ENCODE peak calls at places on chromosome 7, in four cellular contexts. S is mesenchymal stem cell, R is neuronal stem cell, Q is IMR-90. T is an unnamed sample.

GRCh38 chr7:108134486-108134885 is 4.3 kb upstream of the LAMB4 start:
- DNase-seq in R (no peak), S (no peak), Q (no peak), T (no peak)

GRCh38 chr7:3301831-3302618 is 973 bp downstream of the SDK1 start:
- DNase-seq in Q (peak), R (peak), S (peak), T (peak)

GRCh38 chr7:152759655-152760383 is at the start of gene ACTR3B:
- DNase-seq in Q (peak), S (peak), R (peak), T (peak)

GRCh38 chr7:11648104-11648503 is 183.9 kb downstream of the THSD7A start:
- DNase-seq in S (no peak), R (no peak), Q (no peak), T (no peak)

GRCh38 chr7:21305455-21306235 is 122.2 kb upstream of the SP4 start:
- DNase-seq in Q (no peak), S (no peak), R (no peak), T (no peak)

GRCh38 chr7:74523015-74523414 is 69.3 kb downstream of the GTF2IRD1 start:
- DNase-seq in Q (no peak), S (no peak), R (no peak), T (no peak)

GRCh38 chr7:50356212-50356944 is 51.9 kb downstream of the IKZF1 start:
- DNase-seq in S (no peak), R (no peak), Q (no peak), T (no peak)

GRCh38 chr7:39721345-39721744 is 98.0 kb downstream of the RALA start:
- DNase-seq in R (no peak), Q (no peak), S (no peak), T (no peak)

GRCh38 chr7:26343320-26343832 is 51.7 kb downstream of the SNX10 start:
- DNase-seq in R (no peak), S (no peak), Q (no peak), T (no peak)

GRCh38 chr7:132400667-132401142 is 175.6 kb downstream of the PLXNA4 start:
- DNase-seq in R (no peak), S (no peak), Q (no peak), T (no peak)

GRCh38 chr7:40824461-40824860 is 689.7 kb downstream of the SUGCT start:
- DNase-seq in R (no peak), Q (peak), S (no peak), T (no peak)

GRCh38 chr7:139457153-139457946 is 26.1 kb downstream of the KLRG2 start:
- DNase-seq in Q (peak), R (no peak), S (peak), T (no peak)

GRCh38 chr7:41189866-41190265 is 513.0 kb downstream of the INHBA start:
- DNase-seq in S (peak), Q (peak), R (no peak), T (no peak)

GRCh38 chr7:131945948-131946525 is 389.6 kb upstream of the PODXL start:
- DNase-seq in R (no peak), S (no peak), Q (no peak), T (no peak)

GRCh38 chr7:68547794-68548193 is 1050.5 kb upstream of the AUTS2 start:
- DNase-seq in Q (no peak), R (no peak), S (peak), T (no peak)

GRCh38 chr7:106448346-106448991 is 163.7 kb upstream of the NAMPT start:
- DNase-seq in R (no peak), S (no peak), Q (no peak), T (no peak)

GRCh38 chr7:103811997-103812396 is 177.5 kb downstream of the RELN start:
- DNase-seq in R (no peak), S (no peak), Q (no peak), T (no peak)

GRCh38 chr7:39353615-39354376 is 212.4 kb upstream of the YAE1 start:
- DNase-seq in R (peak), S (peak), Q (no peak), T (peak)

DNA sequence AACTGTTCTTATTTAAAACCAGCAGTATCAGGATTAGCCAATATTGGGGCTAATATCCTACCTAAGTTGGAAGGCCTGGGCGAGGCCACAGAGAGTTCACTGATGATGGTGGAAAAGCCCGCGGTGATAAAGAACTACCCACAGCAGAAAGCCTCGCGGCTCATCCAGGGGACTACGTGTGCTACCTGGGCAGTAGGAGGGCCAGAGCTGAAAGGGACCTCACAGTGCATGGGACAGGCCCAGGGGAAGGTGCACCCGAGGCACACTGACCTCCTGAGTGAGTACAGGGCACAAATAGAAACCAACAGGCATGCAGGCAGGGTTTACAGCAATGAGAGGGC is 1.4 kb downstream of the WDR86 start:
- DNase-seq in Q (no peak), R (no peak), S (no peak), T (no peak)
- H2BK15ac ChIP-seq in Q (no peak), R (peak), S (no peak), T (no peak)

GRCh38 chr7:136389933-136390332 is 412.8 kb upstream of the MTPN start:
- DNase-seq in Q (no peak), S (peak), R (no peak), T (no peak)

GRCh38 chr7:136386876-136387275 is 409.7 kb upstream of the MTPN start:
- DNase-seq in S (no peak), R (no peak), Q (no peak), T (no peak)

DNA sequence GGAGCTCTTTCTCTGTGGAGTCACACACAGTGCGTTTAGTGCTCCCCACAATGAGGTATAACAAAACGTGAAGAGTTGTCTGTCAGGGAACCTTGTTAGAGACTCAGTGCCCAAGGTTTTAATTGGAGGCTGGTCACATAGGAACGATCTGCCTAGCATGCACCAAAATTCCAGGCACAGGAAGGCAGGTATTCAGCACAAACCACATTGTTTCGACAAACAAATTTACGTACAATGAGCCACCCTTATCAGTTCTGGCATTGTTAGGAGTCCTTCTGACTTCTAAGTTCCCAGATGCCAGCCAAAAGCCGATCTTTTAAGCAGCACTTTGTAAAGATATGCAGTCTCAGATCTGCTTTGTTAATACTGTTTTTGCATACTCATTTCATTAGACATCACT is 414.2 kb upstream of the MTPN start:
- DNase-seq in R (no peak), Q (no peak), S (no peak), T (no peak)
- H2BK15ac ChIP-seq in R (no peak), Q (no peak), S (no peak), T (no peak)

DNA sequence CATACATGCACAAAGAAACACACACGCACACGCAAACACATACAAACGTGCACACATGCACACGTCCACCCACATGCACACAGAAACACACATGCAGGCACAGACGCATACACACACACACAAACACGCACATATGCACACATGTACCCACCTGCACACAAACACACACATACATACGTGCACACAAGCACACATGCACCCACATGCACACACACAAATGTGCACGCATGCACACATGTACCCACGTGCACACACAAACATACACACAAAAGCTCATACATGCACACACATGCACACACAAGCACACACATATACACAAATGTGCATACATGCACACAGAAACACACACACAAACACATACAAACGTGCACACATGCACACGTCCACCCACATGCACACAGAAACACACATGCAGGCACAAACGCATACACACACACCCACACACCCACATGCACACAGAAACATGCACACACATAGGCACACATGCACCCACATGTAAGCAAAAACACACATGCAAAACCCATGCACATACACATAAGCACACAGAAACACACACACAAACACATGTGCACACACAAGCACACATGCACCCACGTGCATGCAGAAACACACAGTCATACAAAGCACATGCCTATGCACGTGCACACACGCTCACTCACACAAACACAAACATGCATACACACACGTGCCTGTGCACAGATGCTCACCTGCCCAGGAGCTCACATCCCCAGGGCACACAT is 44.8 kb downstream of the FOXL3 start:
- DNase-seq in R (no peak), Q (no peak), S (no peak), T (no peak)
- H2BK15ac ChIP-seq in R (no peak), Q (no peak), S (no peak), T (no peak)

GRCh38 chr7:7815395-7815794 is 97.0 kb upstream of the RPA3 start:
- DNase-seq in R (no peak), S (no peak), Q (no peak), T (no peak)

GRCh38 chr7:7816816-7817536 is 98.6 kb upstream of the RPA3 start:
- DNase-seq in S (peak), Q (no peak), R (no peak), T (no peak)

GRCh38 chr7:7819442-7820247 is 101.2 kb upstream of the RPA3 start:
- DNase-seq in Q (no peak), S (no peak), R (no peak), T (no peak)

GRCh38 chr7:7817748-7818147 is 99.3 kb upstream of the RPA3 start:
- DNase-seq in R (no peak), Q (no peak), S (no peak), T (no peak)

GRCh38 chr7:7816084-7816483 is 97.7 kb upstream of the RPA3 start:
- DNase-seq in Q (no peak), R (no peak), S (no peak), T (no peak)
- H2BK15ac ChIP-seq in Q (no peak), R (no peak), S (no peak), T (no peak)

GRCh38 chr7:18679261-18679660 is 183.7 kb downstream of the HDAC9 start:
- DNase-seq in S (no peak), R (no peak), Q (no peak), T (no peak)

GRCh38 chr7:18684899-18685298 is 189.3 kb downstream of the HDAC9 start:
- DNase-seq in R (no peak), Q (no peak), S (peak), T (no peak)

GRCh38 chr7:18675579-18675978 is 180.0 kb downstream of the HDAC9 start:
- DNase-seq in R (no peak), S (no peak), Q (no peak), T (no peak)

GRCh38 chr7:18685961-18686360 is 190.4 kb downstream of the HDAC9 start:
- DNase-seq in R (no peak), Q (peak), S (peak), T (no peak)

DNA sequence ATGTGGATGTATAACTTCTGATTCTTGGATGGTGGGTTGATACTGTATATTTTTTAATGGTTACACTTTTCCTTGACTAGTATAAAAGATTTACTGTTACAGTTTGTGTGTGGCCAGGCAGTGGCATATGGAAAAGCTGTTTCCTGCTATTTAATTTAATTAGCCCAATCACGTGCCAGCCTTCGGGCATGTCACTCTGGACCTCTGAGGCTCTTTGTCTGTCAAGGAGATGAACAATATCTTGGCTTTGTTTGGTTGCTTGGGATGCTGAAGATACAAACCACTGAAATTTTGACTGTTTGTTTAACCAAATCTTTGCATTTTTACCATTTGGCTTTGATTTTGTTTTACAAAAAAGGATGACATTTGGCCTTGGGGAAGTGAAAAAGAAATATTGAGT is 185.0 kb downstream of the HDAC9 start:
- DNase-seq in S (no peak), Q (no peak), R (no peak), T (no peak)
- H2BK15ac ChIP-seq in S (no peak), Q (no peak), R (no peak), T (no peak)

GRCh38 chr7:158706273-158706704 is 1.7 kb upstream of the NCAPG2 start:
- DNase-seq in S (no peak), R (no peak), Q (no peak), T (no peak)

GRCh38 chr7:158707610-158708009 is 3.0 kb upstream of the NCAPG2 start:
- DNase-seq in S (peak), R (no peak), Q (no peak), T (no peak)

GRCh38 chr7:158704524-158705233 is at the start of gene NCAPG2:
- DNase-seq in Q (peak), R (peak), S (peak), T (peak)

GRCh38 chr7:158705234-158705890 is 758 bp upstream of the NCAPG2 start:
- DNase-seq in Q (no peak), R (no peak), S (peak), T (no peak)

GRCh38 chr7:158706710-158707590 is 2.3 kb upstream of the NCAPG2 start:
- DNase-seq in S (no peak), Q (no peak), R (no peak), T (no peak)
- H2BK15ac ChIP-seq in S (no peak), Q (no peak), R (no peak), T (no peak)

GRCh38 chr7:28124413-28124812 is 56.2 kb downstream of the JAZF1 start:
- DNase-seq in S (no peak), R (no peak), Q (no peak), T (no peak)

GRCh38 chr7:28125381-28126046 is 55.1 kb downstream of the JAZF1 start:
- DNase-seq in R (no peak), S (no peak), Q (no peak), T (no peak)

GRCh38 chr7:28126047-28127041 is 54.3 kb downstream of the JAZF1 start:
- DNase-seq in Q (no peak), R (no peak), S (no peak), T (no peak)

GRCh38 chr7:28130277-28130676 is 50.3 kb downstream of the JAZF1 start:
- DNase-seq in S (peak), Q (peak), R (no peak), T (no peak)

GRCh38 chr7:28128608-28129007 is 52.0 kb downstream of the JAZF1 start:
- DNase-seq in Q (no peak), S (no peak), R (no peak), T (no peak)
- H2BK15ac ChIP-seq in Q (no peak), S (no peak), R (no peak), T (no peak)

GRCh38 chr7:158596745-158597144 is 9.1 kb upstream of the PTPRN2 start:
- DNase-seq in S (no peak), R (no peak), Q (no peak), T (no peak)
- H2BK15ac ChIP-seq in S (no peak), R (no peak), Q (no peak), T (no peak)

DNA sequence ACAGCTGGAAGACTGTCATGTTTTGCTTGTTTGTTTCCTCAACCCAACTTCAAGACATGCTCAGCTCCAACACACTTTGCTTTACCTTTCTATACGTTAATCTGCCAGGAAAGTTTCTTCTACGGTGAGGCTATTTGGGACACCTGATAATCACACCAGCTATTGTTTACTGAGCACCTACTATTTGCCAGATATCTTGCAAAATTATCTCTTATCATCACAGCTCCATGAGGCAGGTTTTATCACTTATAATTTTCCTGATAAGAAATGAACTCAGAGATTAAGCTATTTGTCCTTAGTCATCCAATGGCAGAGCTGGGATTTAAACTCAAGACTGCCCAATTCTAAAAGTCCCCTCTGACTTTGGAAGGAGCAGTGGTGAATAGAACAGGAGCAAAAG is 117.4 kb downstream of the CREB5 start:
- DNase-seq in R (no peak), Q (no peak), S (no peak), T (no peak)
- H2BK15ac ChIP-seq in R (no peak), Q (no peak), S (no peak), T (no peak)

GRCh38 chr7:43589728-43590127 is 6.8 kb downstream of the STK17A start:
- DNase-seq in R (no peak), S (no peak), Q (no peak), T (no peak)

GRCh38 chr7:43592321-43592720 is 9.4 kb downstream of the STK17A start:
- DNase-seq in R (no peak), S (no peak), Q (no peak), T (no peak)

GRCh38 chr7:43591551-43592180 is 8.8 kb downstream of the STK17A start:
- DNase-seq in S (peak), R (no peak), Q (peak), T (no peak)

GRCh38 chr7:43589133-43589478 is 6.2 kb downstream of the STK17A start:
- DNase-seq in Q (no peak), S (no peak), R (no peak), T (no peak)

DNA sequence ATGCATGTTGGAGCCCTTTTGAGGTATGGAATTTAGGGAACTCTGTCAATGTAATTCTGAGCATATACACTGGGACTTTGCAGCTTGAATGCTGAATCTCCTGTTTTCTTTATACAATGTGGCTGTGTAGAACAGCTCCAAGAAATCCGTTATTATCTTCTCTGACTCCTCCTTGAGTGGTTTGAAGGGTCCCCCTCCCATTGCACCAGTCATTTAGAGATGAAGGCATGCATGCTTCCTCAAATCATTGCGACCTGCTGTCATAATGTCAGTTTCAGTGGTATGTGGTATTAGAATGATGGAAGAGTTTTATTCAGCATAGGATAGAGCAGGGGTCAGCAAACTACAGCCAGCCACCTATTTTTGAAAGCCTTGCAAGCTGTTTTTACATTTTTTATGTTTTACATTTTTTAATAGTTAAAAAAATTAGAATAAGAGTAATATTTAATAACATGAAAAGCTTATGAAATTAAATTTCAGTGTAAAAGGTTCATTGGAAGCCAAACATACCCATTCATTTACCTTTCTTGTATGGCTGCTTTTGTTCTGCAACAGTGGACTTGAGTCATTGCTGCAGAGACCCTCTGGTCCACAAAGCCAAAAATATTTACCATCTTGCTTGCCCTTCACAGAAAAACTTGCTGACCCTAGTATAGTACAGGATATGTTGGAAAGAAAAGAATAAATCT is 8.1 kb downstream of the STK17A start:
- DNase-seq in Q (no peak), S (no peak), R (no peak), T (no peak)
- H2BK15ac ChIP-seq in Q (no peak), S (no peak), R (no peak), T (no peak)

T was measured in H9.